ENCODE peak calls at places on chromosomes 4 and X, in eight cellular contexts. One of them, this sample, is unnamed.

GRCh38 chr4:174935607-174936006 is 17.4 kb downstream of the ADAM29 start:
- DNase-seq in GM13977: no peak
- DNase-seq in hippocampal formation: no peak
- DNase-seq in mucosa of gallbladder: no peak
- DNase-seq in heart left ventricle: no peak
- DNase-seq in hypothalamus: no peak
- DNase-seq in H54: no peak
- DNase-seq in iPS-NIHi11: no peak
- DNase-seq in this sample: no peak

GRCh38 chr4:38509551-38509950 is 154.4 kb upstream of the KLF3 start:
- DNase-seq in GM13977: no peak
- DNase-seq in iPS-NIHi11: no peak
- DNase-seq in H54: no peak
- DNase-seq in hypothalamus: no peak
- DNase-seq in heart left ventricle: no peak
- DNase-seq in mucosa of gallbladder: no peak
- DNase-seq in hippocampal formation: no peak
- DNase-seq in this sample: no peak

GRCh38 chr4:122178961-122179360 is 26.8 kb downstream of the BLTP1 start:
- DNase-seq in hypothalamus: no peak
- DNase-seq in heart left ventricle: no peak
- DNase-seq in hippocampal formation: no peak
- DNase-seq in H54: no peak
- DNase-seq in mucosa of gallbladder: no peak
- DNase-seq in GM13977: no peak
- DNase-seq in iPS-NIHi11: no peak
- DNase-seq in this sample: no peak

GRCh38 chrX:123835661-123836371 is 24.0 kb upstream of the XIAP start:
- DNase-seq in mucosa of gallbladder: no peak
- DNase-seq in heart left ventricle: no peak
- DNase-seq in H54: peak
- DNase-seq in iPS-NIHi11: no peak
- DNase-seq in hippocampal formation: no peak
- DNase-seq in GM13977: no peak
- DNase-seq in hypothalamus: no peak
- DNase-seq in this sample: no peak

GRCh38 chr4:64497526-64497925 is 88.3 kb upstream of the TECRL start:
- DNase-seq in mucosa of gallbladder: no peak
- DNase-seq in iPS-NIHi11: no peak
- DNase-seq in heart left ventricle: no peak
- DNase-seq in hypothalamus: no peak
- DNase-seq in H54: no peak
- DNase-seq in GM13977: no peak
- DNase-seq in hippocampal formation: no peak
- DNase-seq in this sample: no peak

GRCh38 chrX:108537005-108537404 is 97.4 kb downstream of the COL4A5 start:
- DNase-seq in heart left ventricle: no peak
- DNase-seq in hippocampal formation: no peak
- DNase-seq in GM13977: peak
- DNase-seq in hypothalamus: no peak
- DNase-seq in iPS-NIHi11: peak
- DNase-seq in H54: no peak
- DNase-seq in mucosa of gallbladder: no peak
- DNase-seq in this sample: no peak

GRCh38 chr4:79661196-79661595 is 253.2 kb upstream of the GK2 start:
- DNase-seq in hypothalamus: no peak
- DNase-seq in mucosa of gallbladder: no peak
- DNase-seq in heart left ventricle: no peak
- DNase-seq in H54: no peak
- DNase-seq in iPS-NIHi11: no peak
- DNase-seq in GM13977: no peak
- DNase-seq in hippocampal formation: no peak
- DNase-seq in this sample: peak

GRCh38 chr4:24601121-24601520 is 16.8 kb upstream of the DHX15 start:
- DNase-seq in mucosa of gallbladder: no peak
- DNase-seq in heart left ventricle: no peak
- DNase-seq in hippocampal formation: no peak
- DNase-seq in iPS-NIHi11: no peak
- DNase-seq in GM13977: no peak
- DNase-seq in hypothalamus: no peak
- DNase-seq in H54: no peak
- DNase-seq in this sample: no peak

GRCh38 chrX:150182176-150182575 is 180.9 kb upstream of the MAMLD1 start:
- DNase-seq in hypothalamus: no peak
- DNase-seq in mucosa of gallbladder: no peak
- DNase-seq in hippocampal formation: no peak
- DNase-seq in H54: no peak
- DNase-seq in iPS-NIHi11: no peak
- DNase-seq in heart left ventricle: no peak
- DNase-seq in GM13977: no peak
- DNase-seq in this sample: no peak

GRCh38 chrX:78313526-78313925 is 13.9 kb downstream of the CYSLTR1 start:
- DNase-seq in heart left ventricle: no peak
- DNase-seq in hypothalamus: no peak
- DNase-seq in GM13977: no peak
- DNase-seq in hippocampal formation: no peak
- DNase-seq in mucosa of gallbladder: no peak
- DNase-seq in iPS-NIHi11: no peak
- DNase-seq in H54: no peak
- DNase-seq in this sample: no peak

GRCh38 chrX:69015564-69016218 is 149.6 kb downstream of the PJA1 start:
- DNase-seq in GM13977: no peak
- DNase-seq in mucosa of gallbladder: peak
- DNase-seq in iPS-NIHi11: no peak
- DNase-seq in hypothalamus: no peak
- DNase-seq in hippocampal formation: no peak
- DNase-seq in heart left ventricle: no peak
- DNase-seq in H54: no peak
- DNase-seq in this sample: no peak